ENCODE peak calls at places on chromosomes 13 and 19, in four cellular contexts. E is Karpas-422, U is NB4, A is AG04450. H is an unnamed sample.

GRCh38 chr13:71067164-71067815 is 799.7 kb downstream of the DACH1 start:
- DNase-seq in E (no peak), U (no peak), A (no peak), H (no peak)

GRCh38 chr13:27170221-27170520 is 1.4 kb downstream of the USP12 start:
- DNase-seq in E (peak; percentile 60), U (peak; percentile 67), A (no peak), H (no peak)

GRCh38 chr19:51637362-51637978 is 7.3 kb upstream of the SIGLEC5 start:
- DNase-seq in E (peak; percentile 79), U (peak; percentile 49), A (no peak), H (no peak)

GRCh38 chr19:1355258-1355973 is 28.3 kb upstream of the NDUFS7 start:
- DNase-seq in E (peak; percentile 55), U (peak; percentile 30), A (no peak), H (no peak)

GRCh38 chr13:109256866-109257760 is 529.3 kb downstream of the IRS2 start:
- DNase-seq in E (no peak), U (no peak), A (peak; percentile 91), H (no peak)

GRCh38 chr13:21060063-21060826 is 1.1 kb downstream of the LATS2 start:
- DNase-seq in E (no peak), U (peak; percentile 67), A (no peak), H (no peak)

GRCh38 chr19:35596366-35596999 is 10.5 kb downstream of the PMIS2 start:
- DNase-seq in E (peak; percentile 79), U (peak; percentile 36), A (no peak), H (no peak)

GRCh38 chr19:3810708-3811355 is 24.7 kb upstream of the MATK start:
- DNase-seq in E (no peak), U (no peak), A (no peak), H (no peak)

GRCh38 chr13:73194310-73194709 is 135.5 kb downstream of the KLF5 start:
- DNase-seq in E (no peak), U (no peak), A (no peak), H (no peak)

GRCh38 chr13:97257228-97257755 is 35.2 kb downstream of the MBNL2 start:
- DNase-seq in E (no peak), U (no peak), A (no peak), H (no peak)

GRCh38 chr13:97256343-97256783 is 34.2 kb downstream of the MBNL2 start:
- DNase-seq in E (no peak), U (no peak), A (peak; percentile 74), H (no peak)

GRCh38 chr13:97257800-97258799 is 36.0 kb downstream of the MBNL2 start:
- DNase-seq in E (no peak), U (peak; percentile 53), A (no peak), H (no peak)

GRCh38 chr13:97259787-97260641 is 37.9 kb downstream of the MBNL2 start:
- DNase-seq in E (no peak), U (peak; percentile 21), A (no peak), H (no peak)

DNA sequence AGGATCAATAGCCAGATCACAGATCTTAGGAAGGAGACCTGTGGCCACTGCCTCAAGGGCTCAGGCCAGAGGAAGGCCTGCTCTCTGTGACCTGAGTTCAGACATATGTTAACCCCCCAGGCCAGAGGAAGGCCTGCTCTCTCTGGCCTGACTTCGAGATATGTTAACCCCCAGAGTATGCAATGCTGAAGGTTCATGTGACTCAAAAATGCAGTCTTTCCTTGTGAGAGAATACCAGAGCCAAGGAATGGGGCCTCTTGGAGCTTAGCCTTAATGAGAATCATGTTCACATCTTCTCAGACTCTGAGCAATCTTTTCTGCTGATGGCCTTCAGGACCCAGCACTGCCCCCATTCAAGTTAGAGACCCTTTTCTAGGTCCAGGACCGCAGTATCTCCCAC is 36.7 kb downstream of the MBNL2 start:
- DNase-seq in E (no peak), U (no peak), A (no peak), H (no peak)
- H3K4me3 ChIP-seq in E (no peak overlapping the region), U (no peak overlapping the region), A (no peak overlapping the region), H (no peak overlapping the region)

GRCh38 chr19:15429825-15430467 is 11.2 kb upstream of the AKAP8L start:
- DNase-seq in E (no peak), U (no peak), A (no peak), H (no peak)
- H3K4me3 ChIP-seq in E (no peak overlapping the region), U (no peak overlapping the region), A (no peak overlapping the region), H (no peak overlapping the region)

DNA sequence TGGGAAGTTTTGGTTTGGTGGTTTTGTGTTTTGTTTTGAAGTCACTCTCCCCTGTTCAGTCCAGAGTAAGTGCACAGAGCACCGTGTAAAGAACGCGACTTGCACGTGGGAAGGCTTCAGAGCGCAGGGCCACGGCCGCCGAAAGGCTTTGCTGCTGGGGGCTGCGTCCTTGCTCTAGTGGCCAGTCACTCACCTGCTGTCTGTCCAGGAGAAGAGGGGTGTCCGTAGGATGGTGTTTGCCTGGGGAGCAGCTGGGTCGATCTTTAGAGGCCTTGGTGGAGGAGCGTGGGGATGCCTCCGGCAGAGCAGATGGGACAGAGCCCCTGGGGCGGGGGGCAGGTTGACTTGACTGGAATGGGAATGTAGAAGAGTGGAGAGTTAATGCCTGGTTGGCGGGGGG is 116.6 kb upstream of the MCF2L start:
- DNase-seq in E (no peak), U (no peak), A (no peak), H (no peak)
- H3K4me3 ChIP-seq in E (no peak overlapping the region), U (no peak overlapping the region), A (no peak overlapping the region), H (no peak overlapping the region)

GRCh38 chr13:111531505-111531904 is 211.1 kb downstream of the TEX29 start:
- DNase-seq in E (no peak), U (peak; percentile 52), A (no peak), H (no peak)

GRCh38 chr13:111534646-111535461 is 214.4 kb downstream of the TEX29 start:
- DNase-seq in E (no peak), U (no peak), A (no peak), H (no peak)

GRCh38 chr13:111532111-111532510 is 211.7 kb downstream of the TEX29 start:
- DNase-seq in E (no peak), U (no peak), A (no peak), H (no peak)

GRCh38 chr13:111536239-111536638 is 215.8 kb downstream of the TEX29 start:
- DNase-seq in E (no peak), U (no peak), A (no peak), H (no peak)

DNA sequence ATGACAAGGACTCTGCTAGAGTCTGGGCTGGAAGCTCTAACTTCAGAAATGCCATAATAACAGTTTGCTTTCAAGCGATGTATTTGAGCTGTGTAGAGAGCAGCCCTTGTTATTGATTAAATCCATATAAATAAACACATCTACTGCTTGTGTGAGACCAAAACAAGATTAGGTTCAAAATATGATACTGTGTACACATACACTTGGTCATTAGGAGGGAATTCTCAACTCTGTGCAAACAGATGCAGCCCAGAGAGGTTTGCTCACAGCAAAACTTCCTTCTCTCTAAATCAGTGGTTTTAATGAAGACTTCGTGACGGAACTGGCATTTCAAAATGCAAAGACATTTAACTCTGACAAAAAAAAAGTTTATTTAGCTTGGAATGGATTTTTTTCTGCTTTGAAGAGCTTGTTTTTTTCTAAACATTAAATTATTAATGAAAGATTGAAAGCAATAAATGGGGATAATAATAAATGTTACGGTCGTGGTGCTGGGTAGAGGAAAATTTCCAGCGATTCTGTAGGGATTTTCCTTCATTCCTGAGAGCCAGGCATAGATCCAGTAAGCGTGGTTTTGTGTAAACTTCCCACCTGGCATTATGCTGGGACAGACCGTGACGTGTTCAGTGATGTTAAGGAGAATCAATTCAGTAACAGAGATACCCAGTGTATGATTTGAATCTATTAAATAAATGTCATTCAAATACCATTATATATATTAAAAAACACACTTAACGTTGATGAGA is 213.6 kb downstream of the TEX29 start:
- DNase-seq in E (no peak), U (no peak), A (no peak), H (no peak)
- H3K4me3 ChIP-seq in E (no peak overlapping the region), U (no peak overlapping the region), A (no peak overlapping the region), H (no peak overlapping the region)

GRCh38 chr19:17616686-17616960 is 61.2 kb downstream of the COLGALT1 start:
- DNase-seq in E (no peak), U (no peak), A (no peak), H (no peak)
- H3K4me3 ChIP-seq in E (no peak overlapping the region), U (no peak overlapping the region), A (peak overlapping the region; percentile 22), H (peak overlapping the region; percentile 45)

DNA sequence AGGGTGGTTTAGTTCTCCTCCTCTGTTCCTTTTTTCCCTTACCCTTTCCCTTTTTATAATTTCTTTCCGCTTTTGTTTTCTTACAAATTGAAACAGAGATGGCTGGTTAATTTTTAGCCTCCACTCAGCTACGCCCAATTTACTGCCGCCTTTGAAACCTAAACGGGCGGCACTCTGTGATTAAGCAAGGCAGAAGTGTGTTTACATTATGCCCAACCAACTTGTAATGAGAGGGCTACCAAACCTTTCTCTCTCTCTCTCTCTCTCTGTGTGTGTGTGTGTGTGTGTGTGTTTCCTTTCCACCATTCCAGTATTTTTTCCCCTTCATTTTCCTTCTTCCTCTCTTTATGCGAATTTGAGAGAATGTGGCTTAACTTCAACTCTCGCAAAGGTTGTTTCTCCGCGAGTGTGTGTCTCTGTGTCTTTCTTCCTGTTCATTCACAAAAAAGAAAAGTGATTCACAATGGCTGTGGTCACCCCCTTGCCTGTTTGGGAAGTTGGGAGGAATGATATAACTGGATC is 31.3 kb downstream of the NFIX start:
- DNase-seq in E (no peak), U (no peak), A (no peak), H (no peak)
- H3K4me3 ChIP-seq in E (no peak overlapping the region), U (no peak overlapping the region), A (peak overlapping the region; percentile 65), H (peak overlapping the region; percentile 71)

DNA sequence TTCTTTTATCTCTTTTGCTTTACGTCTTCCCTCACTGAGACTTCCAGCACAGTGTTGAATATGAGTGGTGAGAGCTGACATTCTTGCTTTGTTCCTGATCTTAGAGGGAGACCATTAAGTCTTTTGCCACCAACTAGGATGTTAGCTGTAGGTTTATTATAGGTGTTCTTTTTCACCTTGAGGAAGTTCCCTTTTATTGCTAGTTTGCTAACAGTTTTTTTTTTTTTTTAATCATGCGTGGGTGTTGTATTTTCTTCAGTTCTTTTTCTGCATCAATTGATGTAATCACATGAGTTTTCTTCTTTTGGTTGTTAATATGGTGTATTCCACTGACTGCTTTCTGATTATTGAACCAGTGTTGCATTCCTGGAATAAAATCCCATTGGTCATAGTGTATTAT is 21.1 kb downstream of the AP1M1 start:
- DNase-seq in E (no peak), U (no peak), A (no peak), H (no peak)
- H3K4me3 ChIP-seq in E (no peak overlapping the region), U (no peak overlapping the region), A (no peak overlapping the region), H (no peak overlapping the region)

DNA sequence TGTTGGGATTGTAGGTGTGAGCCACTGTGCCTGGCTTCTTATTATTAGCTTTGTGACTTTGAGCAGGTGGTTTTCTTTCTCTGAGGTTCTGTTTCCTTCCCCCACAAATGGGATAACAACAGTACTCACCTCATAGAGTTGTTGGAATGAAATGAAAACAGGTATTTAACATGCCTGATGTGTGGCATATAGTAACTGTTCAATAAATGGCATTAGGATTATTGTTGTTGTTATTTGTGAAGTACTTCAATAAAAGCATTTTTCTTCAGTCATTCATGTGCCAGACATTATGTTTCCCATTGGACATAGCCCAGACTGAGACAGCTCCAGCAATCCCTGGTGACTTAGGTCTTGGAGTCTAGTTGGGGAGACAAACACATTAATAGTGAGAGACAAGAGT is 1.5 kb downstream of the MEGF8 start:
- DNase-seq in E (no peak), U (no peak), A (no peak), H (no peak)
- H3K4me3 ChIP-seq in E (peak overlapping the region; percentile 88), U (no peak overlapping the region), A (peak overlapping the region; percentile 81), H (peak overlapping the region; percentile 99)